ENCODE peak calls at places on chromosomes 3 and 15, in five cellular contexts. Z, D, B, R and Q are unnamed samples. For H3K4me1, the result is how much of the 10 kb centered on the place peaks cover.

GRCh38 chr3:126746395-126747177 is 42.5 kb downstream of the CHCHD6 start:
- DNase-seq in B (peak), Z (no peak), D (peak), R (peak), Q (no peak)

GRCh38 chr3:4322635-4323034 is 19.5 kb downstream of the SETMAR start:
- DNase-seq in Z (no peak), R (no peak), D (no peak), B (no peak), Q (no peak)

GRCh38 chr15:71532994-71533393 is 277.4 kb upstream of the NR2E3 start:
- DNase-seq in D (no peak), Z (no peak), B (no peak), R (peak), Q (peak)

GRCh38 chr3:184282941-184283340 is 7.1 kb downstream of the ECE2 start:
- DNase-seq in R (no peak), B (no peak), D (no peak), Z (no peak), Q (no peak)

GRCh38 chr15:31303434-31304073 is 23.1 kb upstream of the KLF13 start:
- DNase-seq in B (no peak), R (no peak), D (no peak), Z (peak), Q (no peak)

GRCh38 chr15:68800875-68801274 is 19.8 kb downstream of the ANP32A start:
- DNase-seq in R (no peak), D (no peak), B (no peak), Z (peak), Q (no peak)

GRCh38 chr3:151971814-151972579 is 98.6 kb downstream of the SUCNR1 start:
- DNase-seq in Z (no peak), R (no peak), B (no peak), D (no peak), Q (peak)

GRCh38 chr3:14769531-14770325 is 49.0 kb upstream of the FGD5 start:
- DNase-seq in R (no peak), Z (no peak), D (no peak), B (no peak), Q (no peak)

GRCh38 chr15:41465822-41466421 is 27.8 kb upstream of the ITPKA start:
- DNase-seq in R (peak), B (no peak), Z (no peak), D (no peak), Q (no peak)

GRCh38 chr3:150183619-150184425 is 213.1 kb upstream of the PFN2 start:
- DNase-seq in D (peak), R (peak), B (peak), Z (peak), Q (peak)

GRCh38 chr3:52402101-52402521 is 42.8 kb downstream of the SEMA3G start:
- DNase-seq in R (no peak), Z (no peak), D (no peak), B (no peak), Q (no peak)

GRCh38 chr15:57436166-57436565 is 59.9 kb downstream of the CGNL1 start:
- DNase-seq in Z (no peak), R (no peak), D (no peak), B (no peak), Q (no peak)

GRCh38 chr3:182628531-182628930 is 164.8 kb upstream of the ATP11B start:
- DNase-seq in B (no peak), Z (no peak), R (no peak), D (no peak), Q (no peak)

GRCh38 chr3:111998661-111999641 is at the start of gene TAGLN3:
- DNase-seq in Z (no peak), D (no peak), B (peak), R (no peak), Q (peak)

GRCh38 chr3:186746008-186746407 is 28.8 kb downstream of the KNG1 start:
- DNase-seq in Z (no peak), D (peak), B (no peak), R (peak), Q (peak)

GRCh38 chr3:124606180-124606579 is 124.1 kb upstream of the UMPS start:
- DNase-seq in B (no peak), R (no peak), D (no peak), Z (no peak), Q (no peak)

GRCh38 chr3:136960838-136961836 is 3.4 kb downstream of the IL20RB start:
- DNase-seq in Z (no peak), R (peak), D (no peak), B (no peak), Q (no peak)

GRCh38 chr3:139448104-139448503 is 28.2 kb downstream of the RBP2 start:
- DNase-seq in Z (no peak), B (no peak), R (no peak), D (no peak), Q (no peak)

GRCh38 chr3:129398803-129399144 is 29.7 kb downstream of the EFCAB12 start:
- DNase-seq in D (no peak), R (no peak), B (no peak), Z (no peak), Q (peak)

GRCh38 chr3:59426851-59427565 is 377.2 kb upstream of the CFAP20DC start:
- DNase-seq in R (no peak), D (no peak), B (no peak), Z (no peak), Q (no peak)

GRCh38 chr3:69671082-69671952 is 67.9 kb upstream of the MITF start:
- DNase-seq in D (peak), B (no peak), Z (no peak), R (peak), Q (no peak)

GRCh38 chr3:51982352-51982837 is 940 bp upstream of the ACY1 start:
- DNase-seq in D (no peak), R (peak), Z (no peak), B (no peak), Q (peak)

GRCh38 chr3:36678216-36679013 is 85.9 kb downstream of the DCLK3 start:
- DNase-seq in D (no peak), B (no peak), Z (no peak), R (no peak), Q (no peak)

GRCh38 chr3:152320201-152320617 is 51.5 kb downstream of the MBNL1 start:
- DNase-seq in R (no peak), B (no peak), Z (no peak), D (no peak), Q (no peak)

GRCh38 chr3:132283440-132283839 is 33.8 kb upstream of the ACP3 start:
- DNase-seq in B (no peak), Z (no peak), D (peak), R (no peak), Q (peak)

GRCh38 chr3:144557515-144557914 is 585.9 kb downstream of the DIPK2A start:
- DNase-seq in Z (no peak), R (no peak), B (no peak), D (no peak), Q (no peak)

GRCh38 chr3:33314993-33315392 is 37.8 kb downstream of the FBXL2 start:
- DNase-seq in D (no peak), R (no peak), Z (no peak), B (no peak), Q (no peak)

GRCh38 chr15:61749169-61749568 is 311.1 kb downstream of the VPS13C start:
- DNase-seq in Z (no peak), D (no peak), R (no peak), B (no peak), Q (no peak)

GRCh38 chr3:33482126-33482525 is 41.9 kb upstream of the UBP1 start:
- DNase-seq in R (no peak), Z (no peak), D (no peak), B (no peak), Q (no peak)

GRCh38 chr15:82091636-82092140 is 45.9 kb upstream of the MEX3B start:
- DNase-seq in B (no peak), D (no peak), Z (no peak), R (no peak), Q (no peak)

GRCh38 chr3:58835075-58835474 is 168.5 kb upstream of the FAM3D start:
- DNase-seq in B (no peak), D (no peak), Z (no peak), R (no peak), Q (no peak)

GRCh38 chr15:57720861-57721260 is 14.3 kb downstream of the POLR2M start:
- DNase-seq in Z (no peak), B (no peak), D (no peak), R (no peak), Q (no peak)

GRCh38 chr3:127786358-127787070 is 35.8 kb downstream of the MGLL start:
- DNase-seq in B (peak), R (no peak), Z (peak), D (peak), Q (no peak)

GRCh38 chr15:60899322-60899966 is 329.7 kb downstream of the RORA start:
- DNase-seq in R (no peak), D (no peak), Z (no peak), B (no peak), Q (no peak)

DNA sequence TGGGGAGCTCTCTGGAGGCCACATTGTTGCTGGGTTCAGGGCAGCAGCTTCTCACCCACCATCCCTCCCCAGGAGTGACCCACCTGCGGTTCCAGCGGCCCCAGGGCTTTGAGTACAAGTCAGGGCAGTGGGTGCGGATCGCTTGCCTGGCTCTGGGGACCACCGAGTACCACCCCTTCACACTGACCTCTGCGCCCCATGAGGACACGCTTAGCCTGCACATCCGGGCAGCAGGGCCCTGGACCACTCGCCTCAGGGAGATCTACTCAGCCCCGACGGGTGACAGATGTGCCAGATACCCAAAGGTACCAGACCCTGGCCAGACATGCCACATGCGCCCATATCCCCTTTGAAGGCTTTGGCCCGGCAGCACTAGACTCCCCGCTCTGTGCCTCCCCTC is 26.1 kb downstream of the SHF start:
- DNase-seq in D (no peak), Z (no peak), B (no peak), R (no peak), Q (no peak)
- H3K4me1 ChIP-seq in D (under half), Z (under half), B (under half), R (under half), Q (half or more)

GRCh38 chr15:100940785-100941379 is 21.7 kb downstream of the LRRK1 start:
- DNase-seq in D (no peak), R (no peak), B (no peak), Z (no peak), Q (peak)
- TF ChIP-seq EP300 in D (no peak), R (no peak), B (no peak), Z (no peak), Q (no peak)

GRCh38 chr15:33132722-33133345 is 61.7 kb downstream of the FMN1 start:
- DNase-seq in R (peak), D (no peak), Z (no peak), B (no peak), Q (no peak)
- TF ChIP-seq CTCF in R (peak), D (peak), Z (no peak), B (no peak), Q (peak)

GRCh38 chr15:66165856-66166255 is 87.7 kb downstream of the MEGF11 start:
- DNase-seq in Z (no peak), B (no peak), R (no peak), D (no peak), Q (no peak)

GRCh38 chr15:66162286-66162685 is 91.3 kb downstream of the MEGF11 start:
- DNase-seq in B (no peak), Z (no peak), D (no peak), R (no peak), Q (no peak)

GRCh38 chr15:66167854-66168253 is 85.7 kb downstream of the MEGF11 start:
- DNase-seq in Z (no peak), R (no peak), B (no peak), D (no peak), Q (no peak)

GRCh38 chr15:66163553-66163952 is 90.0 kb downstream of the MEGF11 start:
- DNase-seq in Z (no peak), R (no peak), D (no peak), B (no peak), Q (no peak)

GRCh38 chr15:66164788-66165187 is 88.8 kb downstream of the MEGF11 start:
- DNase-seq in Z (no peak), B (no peak), R (no peak), D (no peak), Q (no peak)
- H3K4me1 ChIP-seq in Z (under half), B (under half), R (under half), D (under half), Q (under half)

DNA sequence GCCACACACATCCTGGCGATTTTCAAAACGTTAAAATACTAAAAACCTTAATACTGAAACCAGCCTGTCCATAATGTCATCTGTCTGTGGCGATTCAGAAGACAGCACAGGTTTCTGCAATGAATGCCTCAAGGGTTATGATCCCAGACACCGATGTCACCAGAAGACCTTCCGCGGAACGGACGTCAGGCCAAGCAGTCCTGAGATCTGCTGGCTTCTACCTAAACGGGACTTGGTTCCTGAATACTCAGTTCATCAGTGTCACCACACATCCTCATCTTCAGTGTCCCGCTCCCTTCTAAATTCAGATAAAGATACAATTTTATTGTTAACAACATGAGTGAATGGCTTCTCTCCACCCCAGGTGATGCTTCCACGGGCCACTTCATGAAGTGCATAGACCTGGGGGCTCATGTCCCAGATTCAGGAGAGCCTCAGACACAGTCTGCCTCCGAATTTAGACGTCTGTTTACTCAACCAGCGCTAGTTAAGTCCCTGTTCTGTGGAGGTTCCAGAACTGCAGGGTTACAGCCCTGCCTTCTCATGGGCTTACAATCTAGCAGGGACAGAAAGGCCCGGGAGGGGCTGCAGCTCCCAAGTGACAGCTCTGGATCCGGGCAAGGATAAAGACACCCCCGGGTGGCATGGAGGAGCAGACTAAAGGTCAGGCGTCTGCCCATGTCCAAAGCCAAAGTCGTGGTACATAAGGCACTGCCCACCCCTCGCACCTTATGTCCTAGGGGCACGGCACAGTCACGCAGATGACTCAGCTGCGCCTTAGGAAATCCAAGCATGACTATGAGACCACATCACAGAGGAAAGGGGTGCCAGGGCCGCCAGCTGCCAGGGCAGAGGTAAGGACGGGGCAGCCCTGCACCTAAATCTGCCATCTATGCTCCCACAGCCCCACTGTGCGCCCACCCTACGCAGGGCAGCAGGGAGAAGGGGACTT is 75.9 kb downstream of the VGLL4 start:
- DNase-seq in D (no peak), B (no peak), R (peak), Z (no peak), Q (no peak)
- TF ChIP-seq EP300 in D (no peak), B (no peak), R (no peak), Z (no peak), Q (no peak)

GRCh38 chr3:194671511-194671899 is 486 bp downstream of the LSG1 start:
- DNase-seq in B (no peak), Z (no peak), R (peak), D (no peak), Q (no peak)
- TF ChIP-seq CTCF in B (no peak), Z (peak), R (peak), D (peak), Q (peak)